ENCODE peak calls at places on chromosome 9, in ten cellular contexts. H, M, P, F, L, U, I, G, J and Q are unnamed samples.

GRCh38 chr9:124752967-124753366 is 18.1 kb downstream of the NR6A1 start:
- DNase-seq in H (no peak), M (no peak), P (no peak), F (no peak), L (no peak), U (no peak), I (peak; percentile 79), G (no peak), J (no peak), Q (no peak)

GRCh38 chr9:76562511-76562911 is 103.5 kb downstream of the GCNT1 start:
- DNase-seq in H (no peak), M (peak; percentile 57), P (no peak), F (no peak), L (no peak), U (no peak), I (peak; percentile 78), G (no peak), J (no peak), Q (no peak)

GRCh38 chr9:128149951-128150593 is 819 bp downstream of the LCN2 start:
- DNase-seq in H (no peak), M (no peak), P (no peak), F (no peak), L (no peak), U (no peak), I (no peak), G (no peak), J (no peak), Q (no peak)

GRCh38 chr9:17744786-17745185 is 165.9 kb downstream of the SH3GL2 start:
- DNase-seq in H (no peak), M (no peak), P (no peak), F (no peak), L (no peak), U (no peak), I (no peak), G (no peak), J (no peak), Q (no peak)

GRCh38 chr9:33082135-33082534 is 5.7 kb upstream of the SMU1 start:
- DNase-seq in H (no peak), M (no peak), P (no peak), F (no peak), L (no peak), U (no peak), I (no peak), G (no peak), J (peak; percentile 40), Q (no peak)

GRCh38 chr9:5714501-5715401 is 85.8 kb downstream of the RIC1 start:
- DNase-seq in H (no peak), M (no peak), P (no peak), F (no peak), L (no peak), U (no peak), I (peak; percentile 19), G (peak; percentile 26), J (no peak), Q (no peak)

GRCh38 chr9:27125030-27125429 is 16.0 kb downstream of the TEK start:
- DNase-seq in H (peak; percentile 48), M (no peak), P (peak; percentile 66), F (no peak), L (no peak), U (no peak), I (peak; percentile 91), G (no peak), J (no peak), Q (no peak)

GRCh38 chr9:38626006-38626405 is 5.6 kb upstream of the ANKRD18A start:
- DNase-seq in H (no peak), M (no peak), P (no peak), F (no peak), L (no peak), U (no peak), I (no peak), G (no peak), J (no peak), Q (no peak)

GRCh38 chr9:136952354-136952855 is 332 bp downstream of the LCN12 start:
- DNase-seq in H (no peak), M (no peak), P (no peak), F (no peak), L (no peak), U (no peak), I (no peak), G (no peak), J (no peak), Q (no peak)

GRCh38 chr9:5441043-5441442 is 3.3 kb upstream of the PLGRKT start:
- DNase-seq in H (no peak), M (no peak), P (no peak), F (no peak), L (peak; percentile 42), U (no peak), I (peak; percentile 75), G (no peak), J (no peak), Q (no peak)

GRCh38 chr9:80605793-80606192 is 1034.0 kb downstream of the TLE4 start:
- DNase-seq in H (no peak), M (no peak), P (no peak), F (no peak), L (no peak), U (no peak), I (no peak), G (no peak), J (no peak), Q (no peak)

GRCh38 chr9:125931211-125931610 is 184.0 kb downstream of the PBX3 start:
- DNase-seq in H (no peak), M (no peak), P (no peak), F (no peak), L (no peak), U (no peak), I (no peak), G (no peak), J (no peak), Q (no peak)

GRCh38 chr9:131661954-131662621 is 77.8 kb downstream of the RAPGEF1 start:
- DNase-seq in H (no peak), M (peak; percentile 50), P (no peak), F (no peak), L (peak; percentile 78), U (peak; percentile 61), I (no peak), G (peak; percentile 65), J (peak; percentile 86), Q (peak; percentile 38)

GRCh38 chr9:113737414-113738271 is 138.5 kb upstream of the ZNF618 start:
- DNase-seq in H (peak; percentile 54), M (peak; percentile 38), P (peak; percentile 51), F (peak; percentile 61), L (peak; percentile 16), U (no peak), I (peak; percentile 38), G (peak; percentile 51), J (no peak), Q (no peak)

GRCh38 chr9:86842573-86842972 is 104.7 kb downstream of the GAS1 start:
- DNase-seq in H (no peak), M (no peak), P (no peak), F (no peak), L (no peak), U (no peak), I (no peak), G (no peak), J (no peak), Q (no peak)

GRCh38 chr9:120369608-120370220 is 210.3 kb downstream of the CDK5RAP2 start:
- DNase-seq in H (no peak), M (no peak), P (no peak), F (no peak), L (no peak), U (no peak), I (no peak), G (no peak), J (no peak), Q (no peak)